ENCODE peak calls at places on chromosomes 12 and 14, in eight cellular contexts. U is thoracic aorta, P is choroid plexus epithelial cell, K is kidney epithelial cell, X is PC-3, M is GM23338, W is BJ, B is HL-60. J is an unnamed sample.

GRCh38 chr12:749871-750270 is 2.5 kb upstream of the WNK1 start:
- DNase-seq in P (no peak), U (no peak), K (no peak), B (no peak), X (no peak), M (no peak), W (no peak), J (no peak)

GRCh38 chr12:96026331-96026730 is 9.1 kb downstream of the LTA4H start:
- DNase-seq in B (no peak), K (no peak), W (no peak), X (no peak), U (no peak), M (no peak), P (no peak), J (no peak)

GRCh38 chr12:27922591-27923139 is 49.9 kb downstream of the PTHLH start:
- DNase-seq in M (no peak), B (no peak), P (peak), W (no peak), X (peak), K (no peak), U (peak), J (peak)

GRCh38 chr12:96907681-96908163 is 665 bp downstream of the NEDD1 start:
- DNase-seq in B (no peak), U (no peak), X (no peak), M (peak), P (peak), W (no peak), K (no peak), J (no peak)

GRCh38 chr12:15837141-15837781 is 44.9 kb upstream of the STRAP start:
- DNase-seq in B (no peak), X (no peak), P (no peak), U (no peak), M (no peak), K (no peak), W (peak), J (no peak)

GRCh38 chr14:102500190-102500661 is 9.3 kb downstream of the ANKRD9 start:
- DNase-seq in B (no peak), X (no peak), U (no peak), W (peak), K (no peak), P (peak), M (no peak), J (no peak)

GRCh38 chr12:50934981-50935807 is 17.1 kb upstream of the HIGD1C start:
- DNase-seq in X (no peak), U (no peak), K (no peak), W (peak), M (no peak), P (peak), B (no peak), J (no peak)

GRCh38 chr12:100381379-100381778 is 24.5 kb downstream of the SLC17A8 start:
- DNase-seq in W (no peak), B (no peak), K (no peak), M (no peak), U (no peak), P (no peak), X (no peak), J (no peak)

GRCh38 chr12:9727813-9728212 is 5.1 kb downstream of the CLECL1 start:
- DNase-seq in X (no peak), P (no peak), U (no peak), K (no peak), W (no peak), M (no peak), B (no peak), J (no peak)

GRCh38 chr12:126347421-126347820 is 1282.2 kb downstream of the AACS start:
- DNase-seq in M (peak), U (no peak), P (no peak), K (no peak), X (no peak), B (no peak), W (no peak), J (no peak)

GRCh38 chr12:8681129-8681902 is 16.5 kb upstream of the RIMKLB start:
- DNase-seq in B (no peak), U (no peak), M (peak), K (no peak), W (no peak), P (peak), X (no peak), J (no peak)

GRCh38 chr12:70779250-70779649 is 141.3 kb downstream of the PTPRR start:
- DNase-seq in M (no peak), U (no peak), P (no peak), K (no peak), B (no peak), W (no peak), X (no peak), J (no peak)

GRCh38 chr12:79737875-79738718 is 47.3 kb upstream of the PAWR start:
- DNase-seq in X (peak), P (peak), B (peak), K (peak), U (no peak), W (no peak), M (peak), J (peak)

GRCh38 chr12:120724720-120725119 is 906 bp upstream of the ACADS start:
- DNase-seq in B (no peak), P (no peak), W (no peak), U (no peak), X (no peak), M (no peak), K (no peak), J (no peak)
- H3K4me3 ChIP-seq in B (no peak), P (no peak), W (no peak), U (no peak), X (no peak), M (peak), K (no peak), J (no peak)

GRCh38 chr14:90332271-90332584 is 487 bp upstream of the NRDE2 start:
- DNase-seq in P (no peak), M (no peak), B (no peak), U (no peak), X (no peak), W (no peak), K (no peak), J (no peak)

GRCh38 chr14:90336401-90336800 is 4.7 kb upstream of the NRDE2 start:
- DNase-seq in M (no peak), W (no peak), X (no peak), B (no peak), K (no peak), P (no peak), U (no peak), J (no peak)

GRCh38 chr14:90331497-90332270 is at the start of gene NRDE2:
- DNase-seq in W (peak), P (peak), X (peak), B (peak), M (peak), K (peak), U (peak), J (peak)

GRCh38 chr14:90330203-90331196 is 1.2 kb downstream of the NRDE2 start:
- DNase-seq in M (no peak), U (no peak), P (no peak), W (no peak), B (no peak), X (no peak), K (no peak), J (no peak)
- TF ChIP-seq CTCF in M (no peak), U (no peak), P (no peak), W (no peak), B (no peak), X (no peak), K (no peak), J (no peak)

DNA sequence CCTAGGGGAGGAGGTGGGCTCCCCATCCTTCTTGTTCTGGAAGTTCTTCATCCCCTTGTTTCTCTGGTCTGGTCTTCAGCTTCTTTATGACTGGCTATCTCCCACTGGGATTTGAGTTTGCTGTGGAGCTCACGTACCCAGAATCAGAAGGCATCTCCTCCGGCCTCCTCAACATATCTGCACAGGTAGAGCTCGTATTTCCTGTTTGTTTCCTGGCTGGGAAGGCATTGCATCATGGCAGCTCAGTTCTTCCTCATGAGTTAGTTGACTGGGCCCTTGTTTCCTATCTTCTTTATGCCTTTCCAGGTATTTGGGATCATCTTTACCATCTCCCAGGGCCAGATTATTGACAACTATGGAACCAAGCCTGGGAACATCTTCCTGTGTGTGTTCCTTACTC is 19.8 kb downstream of the ERG28 start:
- DNase-seq in B (no peak), U (no peak), X (peak), W (no peak), M (no peak), P (no peak), K (no peak), J (peak)
- H3K4me3 ChIP-seq in B (no peak), U (no peak), X (no peak), W (no peak), M (no peak), P (no peak), K (no peak), J (no peak)

GRCh38 chr12:20950248-20950647 is 139.7 kb downstream of the SLCO1B3 start:
- DNase-seq in M (peak), K (no peak), B (no peak), X (peak), P (peak), U (no peak), W (no peak), J (no peak)

DNA sequence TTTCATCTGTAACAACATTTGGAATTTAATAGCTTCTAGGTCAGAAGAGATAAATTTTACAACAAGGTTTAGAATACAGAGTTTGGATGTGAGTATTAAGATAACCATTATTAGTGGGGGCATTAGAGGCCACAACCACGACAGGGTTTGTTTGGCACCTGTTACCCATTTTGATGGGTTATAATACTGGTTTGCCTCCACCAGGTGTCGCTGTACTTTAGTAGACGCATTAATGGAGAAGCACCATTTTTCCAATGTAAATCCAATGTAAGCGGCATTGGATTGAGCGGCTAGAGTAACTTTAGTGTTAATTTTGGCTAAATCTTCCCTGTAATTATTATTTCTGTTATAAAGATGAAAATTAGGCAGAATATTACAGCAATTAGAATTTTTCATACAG is 136.2 kb downstream of the SLCO1B3 start:
- DNase-seq in W (no peak), B (no peak), P (peak), K (no peak), M (peak), X (peak), U (no peak), J (no peak)
- TF ChIP-seq CTCF in W (peak), B (peak), P (peak), K (no peak), M (peak), X (peak), U (no peak), J (peak)

DNA sequence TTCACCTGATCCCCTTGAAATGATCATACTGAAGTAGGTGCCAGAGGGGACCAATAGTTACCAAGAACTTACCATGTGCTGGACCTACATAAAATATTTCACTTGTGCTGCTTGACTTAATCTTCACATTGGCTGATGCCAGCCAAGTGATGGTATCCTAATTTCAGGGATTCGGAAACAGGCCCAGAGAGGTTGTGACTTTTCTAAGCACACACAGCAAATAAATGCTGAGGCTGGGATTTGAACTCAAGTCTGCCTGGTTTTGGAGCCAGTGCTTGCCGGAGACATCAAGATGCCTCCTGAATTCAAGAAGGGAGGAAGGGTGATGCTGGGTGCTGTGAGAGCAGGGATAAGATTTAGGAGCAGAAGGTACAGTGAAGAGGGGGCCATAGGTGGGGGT is 173.5 kb upstream of the LHX5 start:
- DNase-seq in B (no peak), M (no peak), P (no peak), X (no peak), U (no peak), K (no peak), W (no peak), J (no peak)
- H3K4me3 ChIP-seq in B (no peak), M (no peak), P (no peak), X (no peak), U (no peak), K (no peak), W (no peak), J (no peak)

GRCh38 chr14:105836160-105836559 is 309.8 kb downstream of the TMEM121 start:
- DNase-seq in P (no peak), U (no peak), X (no peak), K (no peak), B (no peak), M (no peak), W (no peak), J (no peak)

DNA sequence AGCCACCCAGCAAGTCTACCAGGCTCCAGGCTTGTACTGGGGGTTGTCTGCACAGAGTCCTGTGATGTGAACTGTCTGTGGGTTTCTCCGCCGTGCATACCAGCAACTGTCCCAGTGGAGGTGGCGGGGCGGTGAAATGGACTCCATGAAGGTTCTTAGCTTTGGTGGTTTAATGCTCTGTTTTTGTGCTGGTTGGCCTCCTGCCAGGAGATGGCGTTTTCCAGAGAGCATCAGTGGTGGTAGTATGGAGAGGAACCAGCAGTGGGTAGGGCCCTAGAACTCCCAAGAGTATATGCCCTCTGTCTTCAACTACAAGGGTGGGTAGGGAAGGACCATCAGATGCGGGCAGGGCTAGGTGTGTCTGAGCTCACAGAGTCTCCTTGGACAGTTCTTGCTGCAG is 303.8 kb downstream of the TMEM121 start:
- DNase-seq in X (no peak), K (no peak), W (no peak), M (no peak), U (no peak), B (no peak), P (no peak), J (no peak)
- TF ChIP-seq CTCF in X (no peak), K (no peak), W (no peak), M (no peak), U (no peak), B (no peak), P (no peak), J (no peak)

GRCh38 chr14:94768141-94768520 is 1.8 kb downstream of the GSC start:
- DNase-seq in W (no peak), B (no peak), P (no peak), K (no peak), X (no peak), U (no peak), M (no peak), J (no peak)
- H3K4me3 ChIP-seq in W (no peak), B (no peak), P (no peak), K (no peak), X (no peak), U (peak), M (peak), J (no peak)

GRCh38 chr14:23351681-23352505 is 794 bp downstream of the SLC22A17 start:
- DNase-seq in U (no peak), W (no peak), K (no peak), M (peak), P (no peak), X (no peak), B (no peak), J (no peak)
- TF ChIP-seq CTCF in U (no peak), W (no peak), K (no peak), M (peak), P (no peak), X (no peak), B (no peak), J (peak)

GRCh38 chr12:21940972-21941521 is at the start of gene ABCC9:
- DNase-seq in X (no peak), U (no peak), W (no peak), M (peak), P (peak), B (no peak), K (no peak), J (no peak)

GRCh38 chr12:21940549-21940948 is 677 bp downstream of the ABCC9 start:
- DNase-seq in W (no peak), U (no peak), X (no peak), M (peak), B (no peak), K (no peak), P (no peak), J (no peak)

GRCh38 chr12:21938879-21939278 is 2.3 kb downstream of the ABCC9 start:
- DNase-seq in W (no peak), X (no peak), U (no peak), P (no peak), B (no peak), M (no peak), K (no peak), J (no peak)

GRCh38 chr12:21941522-21942376 is 523 bp upstream of the ABCC9 start:
- DNase-seq in M (peak), P (peak), X (no peak), B (no peak), K (no peak), W (no peak), U (no peak), J (no peak)

GRCh38 chr12:21939435-21939834 is 1.8 kb downstream of the ABCC9 start:
- DNase-seq in P (no peak), K (no peak), W (no peak), M (peak), X (no peak), U (no peak), B (no peak), J (no peak)
- H3K4me3 ChIP-seq in P (no peak), K (no peak), W (no peak), M (no peak), X (no peak), U (peak), B (no peak), J (no peak)

GRCh38 chr12:25970916-25971674 is 12.6 kb downstream of the RASSF8 start:
- DNase-seq in P (peak), W (no peak), U (no peak), B (no peak), M (no peak), X (no peak), K (no peak), J (no peak)
- TF ChIP-seq CTCF in P (peak), W (peak), U (peak), B (no peak), M (peak), X (peak), K (peak), J (no peak)